ENCODE peak calls at places on chromosomes 3 and 15, in nine cellular contexts. X is mesendoderm, S is NCI-H1092 treated with DMSO at 0.1 percent for 48 hours, U is HEK293T, W is psoas muscle, R is Panc1, B is cardiac muscle cell, Y is SJSA1, I is head of caudate nucleus. F is an unnamed sample.

GRCh38 chr3:52218953-52219650 is 6.3 kb downstream of the TLR9 start:
- DNase-seq in X (peak), S (no peak), U (no peak), W (no peak), R (no peak), B (no peak), Y (no peak), I (no peak), F (no peak)

GRCh38 chr15:75043509-75044257 is 20.3 kb downstream of the PPCDC start:
- DNase-seq in X (no peak), S (peak), U (no peak), W (peak), R (no peak), B (peak), Y (peak), I (peak), F (no peak)

GRCh38 chr3:124745092-124745491 is 14.8 kb downstream of the UMPS start:
- DNase-seq in X (peak), S (no peak), U (no peak), W (no peak), R (no peak), B (no peak), Y (no peak), I (no peak), F (no peak)

GRCh38 chr15:38217788-38218609 is 34.6 kb upstream of the SPRED1 start:
- DNase-seq in X (no peak), S (peak), U (no peak), W (no peak), R (no peak), B (no peak), Y (no peak), I (no peak), F (no peak)

GRCh38 chr15:27650244-27650643 is 448.9 kb downstream of the OCA2 start:
- DNase-seq in X (no peak), S (no peak), U (no peak), W (no peak), R (no peak), B (no peak), Y (no peak), I (no peak), F (no peak)

GRCh38 chr15:66891776-66892175 is 173.6 kb upstream of the SMAD3 start:
- DNase-seq in X (peak), S (no peak), U (no peak), W (no peak), R (no peak), B (no peak), Y (no peak), I (no peak), F (no peak)

GRCh38 chr15:64842099-64842940 is 605 bp downstream of the PLEKHO2 start:
- DNase-seq in X (peak), S (no peak), U (no peak), W (peak), R (no peak), B (peak), Y (peak), I (no peak), F (peak)

GRCh38 chr3:66633564-66633963 is 132.7 kb upstream of the LRIG1 start:
- DNase-seq in X (no peak), S (no peak), U (no peak), W (no peak), R (no peak), B (no peak), Y (no peak), I (no peak), F (no peak)

GRCh38 chr3:46545695-46546630 is 20.1 kb downstream of the LRRC2 start:
- DNase-seq in X (no peak), S (no peak), U (no peak), W (no peak), R (no peak), B (no peak), Y (no peak), I (no peak), F (peak)

GRCh38 chr15:60582370-60583036 is 103.6 kb upstream of the ICE2 start:
- DNase-seq in X (no peak), S (no peak), U (no peak), W (no peak), R (no peak), B (peak), Y (no peak), I (no peak), F (no peak)

GRCh38 chr3:188243124-188243795 is 89.3 kb downstream of the LPP start:
- DNase-seq in X (peak), S (no peak), U (no peak), W (no peak), R (no peak), B (no peak), Y (no peak), I (no peak), F (no peak)

F was measured in GM23338.